ENCODE peak calls at places on chromosomes 1 and 21, in four cellular contexts. D is lung; K is occipital lobe; Q is effector CD8-positive, alpha-beta T cell. H is an unnamed sample.

GRCh38 chr1:167904641-167905040 is 9.3 kb downstream of the ADCY10 start:
- DNase-seq in D (no peak), K (no peak), Q (no peak), H (no peak)

GRCh38 chr21:25283720-25284119 is 323.6 kb downstream of the MRPL39 start:
- DNase-seq in D (no peak), K (no peak), Q (no peak), H (no peak)

GRCh38 chr21:40512590-40512989 is 334.4 kb downstream of the DSCAM start:
- DNase-seq in D (no peak), K (no peak), Q (no peak), H (no peak)

GRCh38 chr1:205449750-205450443 is 5.9 kb downstream of the BLACAT1 start:
- DNase-seq in D (peak), K (no peak), Q (no peak), H (no peak)

GRCh38 chr1:17259233-17259873 is 10.5 kb downstream of the PADI3 start:
- DNase-seq in D (no peak), K (no peak), Q (no peak), H (no peak)

GRCh38 chr1:239308701-239309333 is 77.6 kb upstream of the CHRM3 start:
- DNase-seq in D (peak), K (no peak), Q (no peak), H (no peak)

GRCh38 chr1:244220410-244220809 is 169.3 kb downstream of the ZBTB18 start:
- DNase-seq in D (no peak), K (no peak), Q (no peak), H (no peak)

GRCh38 chr1:186325239-186325638 is 49.8 kb downstream of the TPR start:
- DNase-seq in D (no peak), K (no peak), Q (no peak), H (no peak)

H was measured in hippocampal formation.